ENCODE peak calls at places on chromosome 6, in ten cellular contexts. D is cardiac muscle cell; G is H4; E is right cardiac atrium; B is tibial artery; K is cerebellar cortex; H is stimulated activated naive CD8-positive, alpha-beta T cell treated with anti-CD3 and anti-CD28 coated beads, Interleukin-15, Interleukin-2, amounts not matched to agents 100 U/mL and 50 U/mL, for 24 hours; T is fibroblast of the conjunctiva; Q is stimulated activated CD8-positive, alpha-beta memory T cell treated with anti-CD3 and anti-CD28 coated beads, Interleukin-15, amount 100 ng/mL, for 24 hours; O is OCI-LY7. W is an unnamed sample.

GRCh38 chr6:111602481-111603404 is 2.9 kb downstream of the TRAF3IP2 start:
- DNase-seq in K (peak; percentile 37), D (peak; percentile 78), Q (no peak), O (no peak), G (peak; percentile 49), H (no peak), T (peak; percentile 48), E (peak; percentile 77), B (peak; percentile 89), W (peak; percentile 63)

GRCh38 chr6:98124176-98124575 is 710.2 kb upstream of the POU3F2 start:
- DNase-seq in Q (no peak), H (no peak), T (no peak), B (no peak), E (no peak), G (no peak), D (no peak), O (no peak), K (no peak), W (no peak)

GRCh38 chr6:148457843-148458159 is 115.2 kb downstream of the SASH1 start:
- DNase-seq in E (no peak), K (no peak), B (no peak), T (no peak), Q (no peak), O (no peak), H (no peak), G (no peak), D (no peak), W (no peak)

GRCh38 chr6:100276311-100277057 is 188.2 kb downstream of the SIM1 start:
- DNase-seq in D (no peak), O (no peak), T (no peak), H (no peak), Q (no peak), G (no peak), K (no peak), B (no peak), E (no peak), W (no peak)

GRCh38 chr6:33317418-33317667 is 201 bp downstream of the ZBTB22 start:
- DNase-seq in K (no peak), H (no peak), Q (no peak), T (no peak), B (no peak), O (no peak), E (no peak), G (no peak), D (no peak), W (no peak)

GRCh38 chr6:134240664-134241431 is 77.1 kb downstream of the SGK1 start:
- DNase-seq in O (peak; percentile 34), K (no peak), T (no peak), D (no peak), Q (no peak), G (no peak), H (peak; percentile 74), B (peak; percentile 75), E (peak; percentile 82), W (no peak)

GRCh38 chr6:37489697-37490336 is 9.9 kb downstream of the CCDC167 start:
- DNase-seq in G (no peak), B (no peak), D (no peak), E (peak; percentile 72), K (no peak), H (peak; percentile 49), T (no peak), Q (no peak), O (peak; percentile 30), W (no peak)

GRCh38 chr6:107019047-107019446 is 9.0 kb upstream of the MTRES1 start:
- DNase-seq in D (no peak), B (no peak), Q (no peak), H (no peak), O (no peak), K (no peak), E (no peak), T (no peak), G (no peak), W (peak; percentile 87)

GRCh38 chr6:55379486-55379885 is 52.2 kb downstream of the GFRAL start:
- DNase-seq in Q (no peak), H (no peak), B (no peak), D (no peak), T (no peak), E (no peak), G (no peak), K (no peak), O (no peak), W (no peak)